ENCODE peak calls at places on chromosomes 1 and 21, in six cellular contexts. N, I, W, C, U and Y are unnamed samples.

GRCh38 chr1:43324810-43325209 is 12.8 kb upstream of the MPL start:
- DNase-seq in C (no peak), N (no peak), U (no peak), I (no peak), W (no peak), Y (no peak)

GRCh38 chr1:197437891-197438853 is 170.1 kb downstream of the CRB1 start:
- DNase-seq in U (no peak), I (no peak), W (no peak), N (no peak), C (no peak), Y (no peak)

GRCh38 chr21:43850728-43851295 is 14.2 kb upstream of the AGPAT3 start:
- DNase-seq in U (no peak), I (no peak), C (no peak), W (no peak), N (no peak), Y (no peak)

GRCh38 chr1:226406401-226406881 is 1.5 kb downstream of the PARP1 start:
- DNase-seq in I (no peak), N (peak; percentile 17), W (no peak), U (peak; percentile 77), C (no peak), Y (no peak)

GRCh38 chr21:31573217-31573616 is 86.3 kb upstream of the SOD1 start:
- DNase-seq in W (no peak), I (no peak), C (no peak), U (no peak), N (no peak), Y (no peak)

GRCh38 chr1:75616436-75617433 is 5.8 kb upstream of the SLC44A5 start:
- DNase-seq in I (no peak), U (no peak), C (peak; percentile 48), N (no peak), W (peak; percentile 3), Y (no peak)

GRCh38 chr1:225378880-225379279 is 49.0 kb downstream of the LBR start:
- DNase-seq in N (peak; percentile 19), C (peak; percentile 70), I (peak; percentile 56), U (no peak), W (no peak), Y (no peak)

GRCh38 chr1:22142315-22143064 is 407 bp downstream of the WNT4 start:
- DNase-seq in U (no peak), C (peak; percentile 60), W (peak; percentile 48), N (no peak), I (no peak), Y (no peak)

GRCh38 chr1:234533975-234534876 is 55.2 kb upstream of the TARBP1 start:
- DNase-seq in N (no peak), C (no peak), W (no peak), U (no peak), I (peak; percentile 40), Y (no peak)

GRCh38 chr1:56202743-56203142 is 376.6 kb downstream of the PLPP3 start:
- DNase-seq in N (no peak), W (no peak), I (no peak), U (no peak), C (no peak), Y (no peak)

GRCh38 chr1:94119796-94120590 is 955 bp downstream of the ABCA4 start:
- DNase-seq in I (no peak), C (no peak), U (no peak), W (no peak), N (no peak), Y (no peak)

GRCh38 chr1:201894343-201895119 is 5.8 kb downstream of the SHISA4 start:
- DNase-seq in W (no peak), C (no peak), N (no peak), I (no peak), U (no peak), Y (no peak)

GRCh38 chr1:6111571-6111970 is 65.9 kb downstream of the KCNAB2 start:
- DNase-seq in I (peak; percentile 9), W (no peak), N (no peak), C (no peak), U (no peak), Y (no peak)

GRCh38 chr1:184533049-184533448 is 146.2 kb downstream of the C1orf21 start:
- DNase-seq in N (no peak), C (no peak), W (no peak), U (no peak), I (no peak), Y (no peak)

GRCh38 chr1:186974774-186975181 is 146.0 kb downstream of the PLA2G4A start:
- DNase-seq in I (no peak), C (no peak), N (peak; percentile 42), W (no peak), U (no peak), Y (no peak)